ENCODE peak calls at places on chromosome 17, in four cellular contexts. One of them, this sample, is unnamed.

GRCh38 chr17:55601874-55602364 is 90.7 kb upstream of the SMIM36 start:
- DNase-seq in stimulated activated CD4-positive, alpha-beta T cell treated with anti-CD3 and anti-CD28 coated beads, Interleukin-4, amount 100 ng/mL, for 4 hours: no peak
- DNase-seq in NCI-H1092: peak; percentile 19
- DNase-seq in neural crest cell: peak; percentile 14
- DNase-seq in this sample: no peak

GRCh38 chr17:82384051-82384729 is 12.6 kb downstream of the UTS2R start:
- DNase-seq in stimulated activated CD4-positive, alpha-beta T cell treated with anti-CD3 and anti-CD28 coated beads, Interleukin-4, amount 100 ng/mL, for 4 hours: no peak
- DNase-seq in NCI-H1092: no peak
- DNase-seq in neural crest cell: no peak
- DNase-seq in this sample: no peak

GRCh38 chr17:27974045-27974436 is 68.4 kb upstream of the NLK start:
- DNase-seq in stimulated activated CD4-positive, alpha-beta T cell treated with anti-CD3 and anti-CD28 coated beads, Interleukin-4, amount 100 ng/mL, for 4 hours: no peak
- DNase-seq in NCI-H1092: no peak
- DNase-seq in neural crest cell: no peak
- DNase-seq in this sample: no peak

GRCh38 chr17:1033503-1033902 is 36.6 kb downstream of the TIMM22 start:
- DNase-seq in stimulated activated CD4-positive, alpha-beta T cell treated with anti-CD3 and anti-CD28 coated beads, Interleukin-4, amount 100 ng/mL, for 4 hours: no peak
- DNase-seq in NCI-H1092: no peak
- DNase-seq in neural crest cell: no peak
- DNase-seq in this sample: no peak

GRCh38 chr17:45869676-45870341 is 24.5 kb upstream of the MAPT start:
- DNase-seq in stimulated activated CD4-positive, alpha-beta T cell treated with anti-CD3 and anti-CD28 coated beads, Interleukin-4, amount 100 ng/mL, for 4 hours: no peak
- DNase-seq in NCI-H1092: no peak
- DNase-seq in neural crest cell: no peak
- DNase-seq in this sample: no peak

GRCh38 chr17:20852541-20853370 is 190.1 kb downstream of the USP22 start:
- DNase-seq in stimulated activated CD4-positive, alpha-beta T cell treated with anti-CD3 and anti-CD28 coated beads, Interleukin-4, amount 100 ng/mL, for 4 hours: no peak
- DNase-seq in NCI-H1092: no peak
- DNase-seq in neural crest cell: peak; percentile 44
- DNase-seq in this sample: no peak

GRCh38 chr17:82230627-82231311 is 1.9 kb downstream of the SLC16A3 start:
- DNase-seq in stimulated activated CD4-positive, alpha-beta T cell treated with anti-CD3 and anti-CD28 coated beads, Interleukin-4, amount 100 ng/mL, for 4 hours: peak; percentile 42
- DNase-seq in NCI-H1092: no peak
- DNase-seq in neural crest cell: peak; percentile 57
- DNase-seq in this sample: peak; percentile 50

GRCh38 chr17:77320501-77321256 is 179.9 kb downstream of the SEC14L1 start:
- DNase-seq in stimulated activated CD4-positive, alpha-beta T cell treated with anti-CD3 and anti-CD28 coated beads, Interleukin-4, amount 100 ng/mL, for 4 hours: no peak
- DNase-seq in NCI-H1092: no peak
- DNase-seq in neural crest cell: no peak
- DNase-seq in this sample: no peak

GRCh38 chr17:44867841-44868240 is 20.2 kb downstream of the HIGD1B start:
- DNase-seq in stimulated activated CD4-positive, alpha-beta T cell treated with anti-CD3 and anti-CD28 coated beads, Interleukin-4, amount 100 ng/mL, for 4 hours: no peak
- DNase-seq in NCI-H1092: no peak
- DNase-seq in neural crest cell: no peak
- DNase-seq in this sample: no peak

GRCh38 chr17:77365584-77366186 is 224.9 kb downstream of the SEC14L1 start:
- DNase-seq in stimulated activated CD4-positive, alpha-beta T cell treated with anti-CD3 and anti-CD28 coated beads, Interleukin-4, amount 100 ng/mL, for 4 hours: peak; percentile 46
- DNase-seq in NCI-H1092: peak; percentile 44
- DNase-seq in neural crest cell: no peak
- DNase-seq in this sample: no peak

GRCh38 chr17:53719229-53719628 is 103.5 kb upstream of the KIF2B start:
- DNase-seq in stimulated activated CD4-positive, alpha-beta T cell treated with anti-CD3 and anti-CD28 coated beads, Interleukin-4, amount 100 ng/mL, for 4 hours: no peak
- DNase-seq in NCI-H1092: no peak
- DNase-seq in neural crest cell: no peak
- DNase-seq in this sample: no peak

GRCh38 chr17:82830249-82830661 is 9.6 kb downstream of the ZNF750 start:
- DNase-seq in stimulated activated CD4-positive, alpha-beta T cell treated with anti-CD3 and anti-CD28 coated beads, Interleukin-4, amount 100 ng/mL, for 4 hours: no peak
- DNase-seq in NCI-H1092: no peak
- DNase-seq in neural crest cell: no peak
- DNase-seq in this sample: no peak

GRCh38 chr17:30133197-30133596 is 16.6 kb downstream of the NSRP1 start:
- DNase-seq in stimulated activated CD4-positive, alpha-beta T cell treated with anti-CD3 and anti-CD28 coated beads, Interleukin-4, amount 100 ng/mL, for 4 hours: no peak
- DNase-seq in NCI-H1092: no peak
- DNase-seq in neural crest cell: no peak
- DNase-seq in this sample: no peak

GRCh38 chr17:67322039-67322787 is 44.2 kb downstream of the PSMD12 start:
- DNase-seq in stimulated activated CD4-positive, alpha-beta T cell treated with anti-CD3 and anti-CD28 coated beads, Interleukin-4, amount 100 ng/mL, for 4 hours: no peak
- DNase-seq in NCI-H1092: no peak
- DNase-seq in neural crest cell: no peak
- DNase-seq in this sample: no peak

GRCh38 chr17:172401-172800 is 9.0 kb downstream of the DOC2B start:
- DNase-seq in stimulated activated CD4-positive, alpha-beta T cell treated with anti-CD3 and anti-CD28 coated beads, Interleukin-4, amount 100 ng/mL, for 4 hours: no peak
- DNase-seq in NCI-H1092: no peak
- DNase-seq in neural crest cell: no peak
- DNase-seq in this sample: no peak

GRCh38 chr17:8147141-8147804 is 4.9 kb downstream of the PER1 start:
- DNase-seq in stimulated activated CD4-positive, alpha-beta T cell treated with anti-CD3 and anti-CD28 coated beads, Interleukin-4, amount 100 ng/mL, for 4 hours: no peak
- DNase-seq in NCI-H1092: no peak
- DNase-seq in neural crest cell: no peak
- DNase-seq in this sample: no peak

GRCh38 chr17:62911106-62911505 is 54.9 kb upstream of the TANC2 start:
- DNase-seq in stimulated activated CD4-positive, alpha-beta T cell treated with anti-CD3 and anti-CD28 coated beads, Interleukin-4, amount 100 ng/mL, for 4 hours: no peak
- DNase-seq in NCI-H1092: no peak
- DNase-seq in neural crest cell: no peak
- DNase-seq in this sample: no peak

GRCh38 chr17:64750891-64751677 is 89.0 kb upstream of the SMURF2 start:
- DNase-seq in stimulated activated CD4-positive, alpha-beta T cell treated with anti-CD3 and anti-CD28 coated beads, Interleukin-4, amount 100 ng/mL, for 4 hours: no peak
- DNase-seq in NCI-H1092: no peak
- DNase-seq in neural crest cell: no peak
- DNase-seq in this sample: no peak

GRCh38 chr17:28737770-28738679 is 5.8 kb upstream of the TRAF4 start:
- DNase-seq in stimulated activated CD4-positive, alpha-beta T cell treated with anti-CD3 and anti-CD28 coated beads, Interleukin-4, amount 100 ng/mL, for 4 hours: no peak
- DNase-seq in NCI-H1092: no peak
- DNase-seq in neural crest cell: no peak
- DNase-seq in this sample: no peak

GRCh38 chr17:48995871-48996695 is 1.1 kb upstream of the IGF2BP1 start:
- DNase-seq in stimulated activated CD4-positive, alpha-beta T cell treated with anti-CD3 and anti-CD28 coated beads, Interleukin-4, amount 100 ng/mL, for 4 hours: no peak
- DNase-seq in NCI-H1092: no peak
- DNase-seq in neural crest cell: peak; percentile 85
- DNase-seq in this sample: no peak

GRCh38 chr17:81509687-81510523 is 2.7 kb downstream of the ACTG1 start:
- DNase-seq in stimulated activated CD4-positive, alpha-beta T cell treated with anti-CD3 and anti-CD28 coated beads, Interleukin-4, amount 100 ng/mL, for 4 hours: peak; percentile 52
- DNase-seq in NCI-H1092: no peak
- DNase-seq in neural crest cell: no peak
- DNase-seq in this sample: no peak

GRCh38 chr17:81434079-81434478 is 38.8 kb downstream of the BAHCC1 start:
- DNase-seq in stimulated activated CD4-positive, alpha-beta T cell treated with anti-CD3 and anti-CD28 coated beads, Interleukin-4, amount 100 ng/mL, for 4 hours: no peak
- DNase-seq in NCI-H1092: no peak
- DNase-seq in neural crest cell: no peak
- DNase-seq in this sample: no peak

GRCh38 chr17:77032929-77033328 is 107.8 kb upstream of the SEC14L1 start:
- DNase-seq in stimulated activated CD4-positive, alpha-beta T cell treated with anti-CD3 and anti-CD28 coated beads, Interleukin-4, amount 100 ng/mL, for 4 hours: no peak
- DNase-seq in NCI-H1092: no peak
- DNase-seq in neural crest cell: no peak
- DNase-seq in this sample: no peak

GRCh38 chr17:40432864-40433528 is 10.3 kb upstream of the IGFBP4 start:
- DNase-seq in stimulated activated CD4-positive, alpha-beta T cell treated with anti-CD3 and anti-CD28 coated beads, Interleukin-4, amount 100 ng/mL, for 4 hours: no peak
- DNase-seq in NCI-H1092: no peak
- DNase-seq in neural crest cell: no peak
- DNase-seq in this sample: no peak

GRCh38 chr17:50684288-50684611 is 23.5 kb downstream of the ANKRD40 start:
- DNase-seq in stimulated activated CD4-positive, alpha-beta T cell treated with anti-CD3 and anti-CD28 coated beads, Interleukin-4, amount 100 ng/mL, for 4 hours: no peak
- DNase-seq in NCI-H1092: no peak
- DNase-seq in neural crest cell: no peak
- DNase-seq in this sample: no peak

GRCh38 chr17:16877102-16877501 is 94.8 kb downstream of the TNFRSF13B start:
- DNase-seq in stimulated activated CD4-positive, alpha-beta T cell treated with anti-CD3 and anti-CD28 coated beads, Interleukin-4, amount 100 ng/mL, for 4 hours: no peak
- DNase-seq in NCI-H1092: no peak
- DNase-seq in neural crest cell: no peak
- DNase-seq in this sample: no peak

GRCh38 chr17:42832213-42832933 is 824 bp upstream of the PSME3 start:
- DNase-seq in stimulated activated CD4-positive, alpha-beta T cell treated with anti-CD3 and anti-CD28 coated beads, Interleukin-4, amount 100 ng/mL, for 4 hours: no peak
- DNase-seq in NCI-H1092: no peak
- DNase-seq in neural crest cell: no peak
- DNase-seq in this sample: no peak

GRCh38 chr17:46770818-46771600 is 47.5 kb downstream of the WNT3 start:
- DNase-seq in stimulated activated CD4-positive, alpha-beta T cell treated with anti-CD3 and anti-CD28 coated beads, Interleukin-4, amount 100 ng/mL, for 4 hours: peak; percentile 15
- DNase-seq in NCI-H1092: no peak
- DNase-seq in neural crest cell: peak; percentile 56
- DNase-seq in this sample: no peak

GRCh38 chr17:47896672-47897490 is 845 bp downstream of the SP2 start:
- DNase-seq in stimulated activated CD4-positive, alpha-beta T cell treated with anti-CD3 and anti-CD28 coated beads, Interleukin-4, amount 100 ng/mL, for 4 hours: no peak
- DNase-seq in NCI-H1092: peak; percentile 79
- DNase-seq in neural crest cell: no peak
- DNase-seq in this sample: no peak

GRCh38 chr17:57135026-57135747 is 50.1 kb downstream of the AKAP1 start:
- DNase-seq in stimulated activated CD4-positive, alpha-beta T cell treated with anti-CD3 and anti-CD28 coated beads, Interleukin-4, amount 100 ng/mL, for 4 hours: no peak
- DNase-seq in NCI-H1092: peak; percentile 52
- DNase-seq in neural crest cell: no peak
- DNase-seq in this sample: no peak

GRCh38 chr17:1505586-1505985 is 10.8 kb downstream of the INPP5K start:
- DNase-seq in stimulated activated CD4-positive, alpha-beta T cell treated with anti-CD3 and anti-CD28 coated beads, Interleukin-4, amount 100 ng/mL, for 4 hours: no peak
- DNase-seq in NCI-H1092: no peak
- DNase-seq in neural crest cell: no peak
- DNase-seq in this sample: no peak

GRCh38 chr17:830950-831349 is 48.8 kb downstream of the MRM3 start:
- DNase-seq in stimulated activated CD4-positive, alpha-beta T cell treated with anti-CD3 and anti-CD28 coated beads, Interleukin-4, amount 100 ng/mL, for 4 hours: no peak
- DNase-seq in NCI-H1092: no peak
- DNase-seq in neural crest cell: no peak
- DNase-seq in this sample: no peak

GRCh38 chr17:35713069-35713728 is 18.2 kb upstream of the RASL10B start:
- DNase-seq in stimulated activated CD4-positive, alpha-beta T cell treated with anti-CD3 and anti-CD28 coated beads, Interleukin-4, amount 100 ng/mL, for 4 hours: no peak
- DNase-seq in NCI-H1092: no peak
- DNase-seq in neural crest cell: no peak
- DNase-seq in this sample: no peak

GRCh38 chr17:28951428-28951990 is at the start of gene PHF12:
- DNase-seq in stimulated activated CD4-positive, alpha-beta T cell treated with anti-CD3 and anti-CD28 coated beads, Interleukin-4, amount 100 ng/mL, for 4 hours: peak; percentile 100
- DNase-seq in NCI-H1092: peak; percentile 100
- DNase-seq in neural crest cell: peak; percentile 98
- DNase-seq in this sample: peak; percentile 98

GRCh38 chr17:17737938-17738894 is 57.0 kb downstream of the RAI1 start:
- DNase-seq in stimulated activated CD4-positive, alpha-beta T cell treated with anti-CD3 and anti-CD28 coated beads, Interleukin-4, amount 100 ng/mL, for 4 hours: no peak
- DNase-seq in NCI-H1092: no peak
- DNase-seq in neural crest cell: no peak
- DNase-seq in this sample: no peak